ENCODE peak calls at places on chromosomes 1 and 21, in four cellular contexts. S, X, P and Q are unnamed samples.

GRCh38 chr1:164772635-164773034 is 213.7 kb downstream of the PBX1 start:
- DNase-seq in X (peak), P (peak), S (no peak), Q (peak)

GRCh38 chr1:209823143-209824041 is 4.4 kb upstream of the UTP25 start:
- DNase-seq in X (peak), P (no peak), S (peak), Q (peak)

GRCh38 chr1:45304311-45305081 is 22.2 kb upstream of the HPDL start:
- DNase-seq in X (peak), S (no peak), P (no peak), Q (no peak)

GRCh38 chr21:35102488-35103407 is 53.6 kb upstream of the RUNX1 start:
- DNase-seq in P (no peak), X (no peak), S (no peak), Q (no peak)

GRCh38 chr1:180643693-180644092 is 11.9 kb downstream of the XPR1 start:
- DNase-seq in X (peak), S (no peak), P (no peak), Q (no peak)

GRCh38 chr1:172414331-172414730 is 6.2 kb upstream of the C1orf105 start:
- DNase-seq in X (peak), P (no peak), S (no peak), Q (peak)

GRCh38 chr1:7293702-7294630 is 477.1 kb upstream of the VAMP3 start:
- DNase-seq in S (no peak), X (no peak), P (peak), Q (no peak)

GRCh38 chr1:20383631-20384030 is 93.0 kb downstream of the VWA5B1 start:
- DNase-seq in S (no peak), X (no peak), P (peak), Q (no peak)

GRCh38 chr1:10538608-10539355 is 64.0 kb downstream of the PEX14 start:
- DNase-seq in P (no peak), S (no peak), X (no peak), Q (no peak)

GRCh38 chr1:208189183-208189582 is 55.0 kb downstream of the PLXNA2 start:
- DNase-seq in P (no peak), X (peak), S (no peak), Q (no peak)

GRCh38 chr1:195275688-195276087 is 1332.6 kb downstream of the KCNT2 start:
- DNase-seq in P (no peak), X (no peak), S (no peak), Q (no peak)

DNA sequence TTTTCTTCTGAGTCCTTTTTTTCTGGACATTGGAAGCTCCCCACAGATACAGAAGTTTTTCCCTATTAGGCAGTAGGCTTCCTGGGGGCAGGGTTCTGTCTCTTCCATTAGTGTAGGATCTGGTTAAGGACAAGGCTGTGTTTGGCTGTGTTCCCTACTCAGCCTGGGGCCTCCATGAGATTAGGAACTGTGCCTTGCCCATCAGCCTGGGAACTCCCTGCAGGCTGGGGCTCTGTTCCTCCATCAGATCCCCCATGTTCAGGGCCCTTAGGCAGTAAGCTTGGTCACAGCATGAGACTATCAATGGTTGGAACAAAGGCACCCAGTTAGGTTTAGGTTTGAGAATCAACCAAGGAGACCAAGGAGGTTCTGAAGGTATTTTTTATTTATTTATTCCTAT is 22.7 kb downstream of the NAV1 start:
- DNase-seq in X (peak), P (no peak), S (no peak), Q (no peak)
- H3K27ac ChIP-seq in X (peak), P (no peak), S (peak), Q (peak)

GRCh38 chr1:57133686-57134085 is 167.9 kb upstream of the C8B start:
- DNase-seq in S (no peak), X (peak), P (no peak), Q (peak)
- H3K9ac ChIP-seq in S (no peak), X (no peak), P (no peak), Q (no peak)

DNA sequence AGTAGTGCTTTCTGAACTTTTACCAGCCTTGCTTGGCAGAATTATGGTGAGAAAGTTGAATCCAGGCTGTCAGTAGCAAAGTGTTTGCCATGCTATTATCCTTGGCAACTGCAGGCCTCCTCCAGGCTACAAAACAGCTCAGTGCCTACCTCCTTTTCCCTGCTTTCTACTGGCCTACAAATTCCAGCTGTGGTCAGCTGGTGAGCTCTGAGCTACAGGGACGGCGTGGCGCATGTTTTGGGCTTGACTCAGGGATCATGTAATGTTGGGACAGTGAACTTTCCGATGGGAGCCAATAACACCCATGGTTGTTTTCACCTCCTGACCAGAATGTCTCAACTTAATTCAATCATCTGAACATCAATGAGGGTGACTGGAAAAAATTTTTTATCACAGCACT is 456.2 kb upstream of the ADAMTS5 start:
- DNase-seq in P (no peak), X (peak), S (no peak), Q (peak)
- H3K27ac ChIP-seq in P (no peak), X (peak), S (no peak), Q (peak)

DNA sequence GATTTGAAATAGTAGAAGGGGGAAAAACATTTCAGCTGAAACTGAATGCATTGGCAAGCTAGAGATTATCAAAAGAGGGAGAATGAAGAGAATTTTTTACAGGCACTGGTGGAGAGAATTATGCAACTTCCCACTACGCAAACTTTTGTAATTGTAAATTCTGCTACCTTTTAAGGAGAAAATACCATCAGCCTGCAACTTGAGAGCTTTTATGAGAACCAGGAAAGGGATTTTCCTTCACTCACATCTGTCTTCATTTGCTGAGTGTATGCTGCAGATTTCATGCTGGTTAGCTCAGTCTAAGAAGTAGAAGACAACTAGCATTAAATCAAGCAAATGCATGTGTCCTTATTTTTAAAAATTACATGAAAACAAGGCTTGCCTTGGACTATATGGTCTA is 43.7 kb downstream of the ADAMTS1 start:
- DNase-seq in X (peak), P (no peak), S (peak), Q (peak)
- H3K9ac ChIP-seq in X (peak), P (no peak), S (peak), Q (no peak)

DNA sequence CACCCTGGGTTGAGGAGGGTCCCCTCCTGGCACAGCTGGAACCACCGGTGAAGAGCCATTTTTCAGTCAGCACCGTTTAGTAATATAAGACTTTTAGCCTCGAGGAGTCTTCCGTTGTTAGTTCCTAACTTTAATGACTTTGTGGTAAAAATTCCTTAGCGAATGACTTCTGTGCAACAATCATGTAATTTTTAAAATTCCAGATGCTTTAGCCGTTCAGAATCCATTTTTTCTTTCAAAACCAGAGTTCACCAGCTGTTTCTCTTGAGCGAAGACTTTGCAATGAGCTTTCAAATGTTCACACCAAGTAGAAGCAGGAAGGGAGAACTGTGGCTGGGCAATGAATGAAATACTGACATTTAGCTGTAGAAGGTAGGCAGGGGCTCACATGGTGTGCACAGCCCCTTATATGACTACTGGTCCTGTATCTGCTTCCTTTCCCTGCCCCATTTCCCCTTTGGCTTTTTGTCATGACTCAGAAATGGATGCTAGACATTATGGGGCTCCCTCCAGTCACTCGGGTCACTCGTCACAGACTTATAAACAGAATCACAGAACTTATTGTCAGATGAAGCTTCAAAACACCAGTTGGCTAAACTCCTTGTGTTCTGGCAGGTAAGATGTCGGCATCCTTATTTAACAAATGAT is 4.1 kb downstream of the DISC1 start:
- DNase-seq in P (no peak), S (peak), X (peak), Q (peak)
- H3K27ac ChIP-seq in P (no peak), S (peak), X (no peak), Q (no peak)

GRCh38 chr21:42417533-42417932 is 13.8 kb downstream of the UBASH3A start:
- DNase-seq in X (no peak), P (no peak), S (no peak), Q (no peak)

GRCh38 chr21:42419845-42420244 is 16.1 kb downstream of the UBASH3A start:
- DNase-seq in X (no peak), S (no peak), P (no peak), Q (no peak)

GRCh38 chr21:42423197-42423675 is 19.5 kb downstream of the UBASH3A start:
- DNase-seq in X (no peak), P (no peak), S (no peak), Q (no peak)

GRCh38 chr21:42423685-42424084 is 20.0 kb downstream of the UBASH3A start:
- DNase-seq in X (no peak), S (no peak), P (no peak), Q (no peak)

GRCh38 chr21:42421018-42421793 is 17.5 kb downstream of the UBASH3A start:
- DNase-seq in S (no peak), X (no peak), P (no peak), Q (no peak)
- H3K9ac ChIP-seq in S (no peak), X (no peak), P (no peak), Q (no peak)

GRCh38 chr1:219659005-219659632 is 46.2 kb upstream of the ZC3H11B start:
- DNase-seq in X (peak), P (no peak), S (no peak), Q (peak)

GRCh38 chr1:219661464-219662092 is 48.7 kb upstream of the ZC3H11B start:
- DNase-seq in S (no peak), X (no peak), P (no peak), Q (no peak)

GRCh38 chr1:219664310-219665029 is 51.6 kb upstream of the ZC3H11B start:
- DNase-seq in S (no peak), P (no peak), X (no peak), Q (no peak)

GRCh38 chr1:219659682-219660081 is 46.8 kb upstream of the ZC3H11B start:
- DNase-seq in S (peak), P (no peak), X (peak), Q (peak)

DNA sequence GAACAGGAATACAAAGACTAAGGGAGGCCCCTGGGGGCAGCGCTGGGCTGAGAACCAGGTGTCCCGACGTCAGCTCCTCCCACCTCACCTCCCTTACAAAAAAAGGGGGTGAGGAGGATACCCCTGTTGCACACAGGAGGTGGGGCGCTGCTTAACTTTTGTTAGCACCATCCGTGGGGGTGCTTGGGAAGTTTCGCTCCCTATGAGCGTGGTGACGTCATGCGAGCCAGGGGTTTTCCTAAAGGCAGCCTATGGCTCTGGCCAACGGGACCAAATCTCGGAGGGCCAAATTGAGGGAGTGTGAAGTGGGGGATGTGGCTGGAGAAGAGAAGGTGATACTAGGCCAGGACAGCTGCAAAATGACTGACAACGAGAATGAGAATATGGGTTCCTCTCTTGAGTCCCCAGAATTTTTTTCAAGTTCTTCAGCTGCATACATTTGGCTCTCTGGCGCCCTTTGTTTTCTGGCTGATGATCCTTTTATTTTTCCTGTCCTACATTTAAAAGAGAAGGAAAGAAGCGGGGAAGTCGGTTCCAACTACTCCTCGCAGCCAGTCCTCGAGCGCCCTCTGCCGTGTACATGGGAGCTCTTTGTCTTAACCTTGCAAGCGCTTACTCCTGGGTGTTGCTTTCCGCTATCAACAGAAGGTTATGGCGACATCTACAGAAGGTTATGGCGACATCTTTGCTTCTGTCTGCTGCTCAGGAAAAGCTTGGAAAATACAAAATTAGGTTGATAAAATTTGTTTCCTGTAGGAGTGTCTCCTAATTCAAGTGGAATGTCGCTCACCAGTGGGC is 48.0 kb upstream of the ZC3H11B start:
- DNase-seq in X (peak), P (peak), S (peak), Q (peak)
- H3K27ac ChIP-seq in X (no peak), P (peak), S (no peak), Q (peak)